ENCODE peak calls at places on chromosomes 4 and X, in eight cellular contexts. Q is breast epithelium, G is uterus, O is left ventricle myocardium inferior, J is colonic mucosa, E is upper lobe of right lung, X is K562, A is ascending aorta. P is an unnamed sample. For H3K4me1, the result is how much of the 10 kb centered on the place peaks cover.

GRCh38 chr4:24727390-24727789 is 68.0 kb upstream of the SOD3 start:
- DNase-seq in Q (no peak), X (no peak), J (no peak), A (no peak), G (no peak), E (no peak), O (no peak), P (no peak)

GRCh38 chr4:151184523-151185458 is 85.4 kb downstream of the RPS3A start:
- DNase-seq in E (no peak), Q (no peak), G (no peak), O (no peak), A (no peak), J (no peak), X (no peak), P (no peak)

GRCh38 chr4:146202665-146203064 is 11.7 kb upstream of the REELD1 start:
- DNase-seq in G (no peak), E (no peak), J (no peak), Q (no peak), A (no peak), X (no peak), O (no peak), P (no peak)

GRCh38 chr4:125956281-125956680 is 641.5 kb downstream of the FAT4 start:
- DNase-seq in Q (no peak), A (no peak), G (no peak), J (no peak), X (no peak), E (no peak), O (no peak), P (no peak)

GRCh38 chr4:112378858-112379257 is 81.7 kb downstream of the ALPK1 start:
- DNase-seq in A (no peak), O (no peak), G (no peak), Q (no peak), J (no peak), E (no peak), X (no peak), P (no peak)

GRCh38 chr4:7649741-7650531 is 215.2 kb upstream of the PSAPL1 start:
- DNase-seq in X (peak), O (no peak), J (no peak), G (no peak), A (peak), Q (no peak), E (peak), P (no peak)

GRCh38 chr4:118917582-118917981 is 28.9 kb downstream of the SYNPO2 start:
- DNase-seq in J (no peak), Q (no peak), X (no peak), G (no peak), E (no peak), O (no peak), A (no peak), P (no peak)

GRCh38 chrX:29143356-29143755 is 556.1 kb downstream of the IL1RAPL1 start:
- DNase-seq in G (no peak), E (no peak), Q (no peak), O (no peak), X (no peak), A (no peak), J (no peak), P (no peak)

GRCh38 chr4:10924274-10924673 is 239.7 kb upstream of the CLNK start:
- DNase-seq in G (no peak), Q (no peak), A (no peak), O (no peak), X (no peak), E (no peak), J (no peak), P (no peak)

GRCh38 chrX:47577424-47577823 is 4.8 kb upstream of the TIMP1 start:
- DNase-seq in J (no peak), X (no peak), G (no peak), A (no peak), E (no peak), Q (no peak), O (no peak), P (no peak)
- H3K4me1 ChIP-seq in J (under half), X (under half), G (under half), A (under half), E (under half), Q (under half), O (under half), P (under half)

GRCh38 chrX:118536687-118537461 is 41.3 kb downstream of the DOCK11 start:
- DNase-seq in J (no peak), Q (no peak), E (no peak), G (no peak), X (no peak), O (no peak), A (no peak), P (no peak)
- TF ChIP-seq CTCF in J (no peak), Q (no peak), E (peak), G (peak), X (peak), O (peak), A (peak), P (no peak)

DNA sequence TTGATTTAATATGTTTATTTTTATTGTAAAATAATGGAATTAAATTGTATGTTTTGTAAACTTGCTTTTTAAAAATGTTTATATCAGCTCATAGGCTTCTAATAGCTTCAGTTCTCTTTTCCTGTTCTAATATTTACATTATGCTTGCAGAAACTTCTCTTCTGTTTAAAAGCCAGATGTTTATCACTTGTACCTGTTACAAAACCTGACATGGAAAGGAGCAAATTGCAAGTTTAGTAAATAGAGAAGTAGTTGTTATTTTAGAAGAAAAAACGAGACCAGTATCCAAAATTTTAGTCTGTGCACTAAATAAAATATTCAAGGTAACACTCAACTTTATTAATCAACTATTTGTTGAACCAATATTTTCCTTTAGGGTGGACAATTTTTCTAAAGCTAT is 69.4 kb upstream of the GUCY1A1 start:
- DNase-seq in O (no peak), A (no peak), Q (no peak), E (no peak), G (no peak), X (no peak), J (no peak), P (no peak)
- H3K4me1 ChIP-seq in O (under half), A (under half), Q (under half), E (under half), G (under half), X (under half), J (under half), P (under half)

DNA sequence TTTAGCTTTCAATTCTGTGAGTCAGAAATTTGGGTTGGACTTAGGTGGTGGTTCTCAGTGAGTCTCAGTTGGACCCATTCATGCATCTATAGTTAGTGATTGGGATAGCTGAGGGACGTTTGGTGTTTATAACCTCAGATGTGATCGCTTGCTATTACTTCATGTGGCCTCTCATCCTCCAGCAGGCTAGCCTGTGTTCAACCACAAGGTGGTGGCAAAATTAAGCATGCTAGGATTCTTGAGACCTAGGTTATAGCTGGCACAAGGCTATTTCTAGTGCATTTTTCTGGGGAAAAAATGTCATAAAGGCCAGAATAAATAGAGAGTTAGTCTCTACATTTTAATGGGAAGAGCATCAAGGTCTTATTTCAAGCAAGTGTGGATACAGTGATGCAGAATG is 10.9 kb upstream of the GRPR start:
- DNase-seq in X (no peak), E (no peak), G (no peak), J (no peak), Q (no peak), O (no peak), A (no peak), P (no peak)
- TF ChIP-seq CTCF in X (no peak), E (no peak), G (no peak), J (no peak), Q (no peak), O (no peak), A (no peak), P (no peak)